ENCODE peak calls at places on chromosomes 16 and 17, in seven cellular contexts. One of them, this sample, is unnamed.
A peak's percentile ranks its signal among the peaks of the same experiment; 100 is the strongest.

GRCh38 chr17:3027786-3028532 is 35.4 kb downstream of the OR1D5 start:
- DNase-seq in psoas muscle: no peak
- DNase-seq in upper lobe of right lung: peak; percentile 36
- DNase-seq in sigmoid colon: no peak
- DNase-seq in adrenal gland: no peak
- DNase-seq in CD4-positive, CD25-positive, alpha-beta regulatory T cell: no peak
- DNase-seq in AG04450: no peak
- DNase-seq in this sample: no peak

GRCh38 chr16:56910654-56911539 is 21.0 kb upstream of the HERPUD1 start:
- DNase-seq in psoas muscle: no peak
- DNase-seq in upper lobe of right lung: peak; percentile 41
- DNase-seq in sigmoid colon: no peak
- DNase-seq in adrenal gland: peak; percentile 58
- DNase-seq in CD4-positive, CD25-positive, alpha-beta regulatory T cell: no peak
- DNase-seq in AG04450: peak; percentile 49
- DNase-seq in this sample: peak; percentile 26

GRCh38 chr17:14302421-14303099 is 1.7 kb downstream of the HS3ST3B1 start:
- DNase-seq in psoas muscle: peak; percentile 83
- DNase-seq in upper lobe of right lung: peak; percentile 94
- DNase-seq in sigmoid colon: peak; percentile 86
- DNase-seq in adrenal gland: peak; percentile 80
- DNase-seq in CD4-positive, CD25-positive, alpha-beta regulatory T cell: peak; percentile 76
- DNase-seq in AG04450: peak; percentile 63
- DNase-seq in this sample: peak; percentile 27

GRCh38 chr16:75460441-75460840 is 4.0 kb downstream of the TMEM170A start:
- DNase-seq in psoas muscle: no peak
- DNase-seq in upper lobe of right lung: peak; percentile 29
- DNase-seq in sigmoid colon: no peak
- DNase-seq in adrenal gland: no peak
- DNase-seq in CD4-positive, CD25-positive, alpha-beta regulatory T cell: no peak
- DNase-seq in AG04450: no peak
- DNase-seq in this sample: no peak

GRCh38 chr17:60864674-60865080 is 187.0 kb downstream of the BCAS3 start:
- DNase-seq in psoas muscle: no peak
- DNase-seq in upper lobe of right lung: no peak
- DNase-seq in sigmoid colon: no peak
- DNase-seq in adrenal gland: no peak
- DNase-seq in CD4-positive, CD25-positive, alpha-beta regulatory T cell: no peak
- DNase-seq in AG04450: no peak
- DNase-seq in this sample: no peak

GRCh38 chr16:87008664-87009063 is 308.5 kb downstream of the C16orf95 start:
- DNase-seq in psoas muscle: no peak
- DNase-seq in upper lobe of right lung: no peak
- DNase-seq in sigmoid colon: no peak
- DNase-seq in adrenal gland: peak; percentile 10
- DNase-seq in CD4-positive, CD25-positive, alpha-beta regulatory T cell: no peak
- DNase-seq in AG04450: no peak
- DNase-seq in this sample: no peak

GRCh38 chr17:4934173-4934979 is 2.3 kb downstream of the GP1BA start:
- DNase-seq in psoas muscle: no peak
- DNase-seq in upper lobe of right lung: peak; percentile 71
- DNase-seq in sigmoid colon: no peak
- DNase-seq in adrenal gland: no peak
- DNase-seq in CD4-positive, CD25-positive, alpha-beta regulatory T cell: no peak
- DNase-seq in AG04450: no peak
- DNase-seq in this sample: no peak

GRCh38 chr17:8894673-8895578 is 27.5 kb upstream of the PIK3R6 start:
- DNase-seq in psoas muscle: no peak
- DNase-seq in upper lobe of right lung: peak; percentile 55
- DNase-seq in sigmoid colon: no peak
- DNase-seq in adrenal gland: peak; percentile 52
- DNase-seq in CD4-positive, CD25-positive, alpha-beta regulatory T cell: no peak
- DNase-seq in AG04450: peak; percentile 8
- DNase-seq in this sample: no peak

GRCh38 chr17:68533887-68534700 is 21.9 kb downstream of the PRKAR1A start:
- DNase-seq in psoas muscle: no peak
- DNase-seq in upper lobe of right lung: no peak
- DNase-seq in sigmoid colon: no peak
- DNase-seq in adrenal gland: no peak
- DNase-seq in CD4-positive, CD25-positive, alpha-beta regulatory T cell: no peak
- DNase-seq in AG04450: no peak
- DNase-seq in this sample: no peak

GRCh38 chr17:72087876-72088275 is 32.9 kb upstream of the SOX9 start:
- DNase-seq in psoas muscle: no peak
- DNase-seq in upper lobe of right lung: no peak
- DNase-seq in sigmoid colon: no peak
- DNase-seq in adrenal gland: no peak
- DNase-seq in CD4-positive, CD25-positive, alpha-beta regulatory T cell: no peak
- DNase-seq in AG04450: no peak
- DNase-seq in this sample: no peak

GRCh38 chr17:74431568-74432483 is at the start of gene GPRC5C:
- DNase-seq in psoas muscle: peak; percentile 79
- DNase-seq in upper lobe of right lung: peak; percentile 93
- DNase-seq in sigmoid colon: peak; percentile 80
- DNase-seq in adrenal gland: peak; percentile 72
- DNase-seq in CD4-positive, CD25-positive, alpha-beta regulatory T cell: no peak
- DNase-seq in AG04450: no peak
- DNase-seq in this sample: peak; percentile 79

GRCh38 chr17:7001562-7001961 is 5.7 kb downstream of the ALOX12 start:
- DNase-seq in psoas muscle: no peak
- DNase-seq in upper lobe of right lung: no peak
- DNase-seq in sigmoid colon: peak; percentile 35
- DNase-seq in adrenal gland: no peak
- DNase-seq in CD4-positive, CD25-positive, alpha-beta regulatory T cell: peak; percentile 21
- DNase-seq in AG04450: no peak
- DNase-seq in this sample: no peak

GRCh38 chr17:9575381-9576072 is at the start of gene STX8:
- DNase-seq in psoas muscle: peak; percentile 94
- DNase-seq in upper lobe of right lung: peak; percentile 97
- DNase-seq in sigmoid colon: peak; percentile 94
- DNase-seq in adrenal gland: peak; percentile 91
- DNase-seq in CD4-positive, CD25-positive, alpha-beta regulatory T cell: peak; percentile 54
- DNase-seq in AG04450: peak; percentile 75
- DNase-seq in this sample: peak; percentile 41

GRCh38 chr17:27526603-27527002 is 70.4 kb downstream of the KSR1 start:
- DNase-seq in psoas muscle: peak; percentile 39
- DNase-seq in upper lobe of right lung: peak; percentile 80
- DNase-seq in sigmoid colon: peak; percentile 71
- DNase-seq in adrenal gland: peak; percentile 45
- DNase-seq in CD4-positive, CD25-positive, alpha-beta regulatory T cell: no peak
- DNase-seq in AG04450: no peak
- DNase-seq in this sample: no peak

GRCh38 chr17:18332909-18333489 is 17.9 kb downstream of the SMCR8 start:
- DNase-seq in psoas muscle: no peak
- DNase-seq in upper lobe of right lung: no peak
- DNase-seq in sigmoid colon: no peak
- DNase-seq in adrenal gland: no peak
- DNase-seq in CD4-positive, CD25-positive, alpha-beta regulatory T cell: no peak
- DNase-seq in AG04450: no peak
- DNase-seq in this sample: no peak

GRCh38 chr16:66190411-66190810 is 176.1 kb upstream of the CDH5 start:
- DNase-seq in psoas muscle: no peak
- DNase-seq in upper lobe of right lung: no peak
- DNase-seq in sigmoid colon: no peak
- DNase-seq in adrenal gland: no peak
- DNase-seq in CD4-positive, CD25-positive, alpha-beta regulatory T cell: no peak
- DNase-seq in AG04450: no peak
- DNase-seq in this sample: no peak

GRCh38 chr16:74954763-74955162 is 30.2 kb downstream of the WDR59 start:
- DNase-seq in psoas muscle: no peak
- DNase-seq in upper lobe of right lung: no peak
- DNase-seq in sigmoid colon: no peak
- DNase-seq in adrenal gland: no peak
- DNase-seq in CD4-positive, CD25-positive, alpha-beta regulatory T cell: no peak
- DNase-seq in AG04450: no peak
- DNase-seq in this sample: no peak

GRCh38 chr16:69310479-69311114 is 553 bp upstream of the VPS4A start:
- DNase-seq in psoas muscle: no peak
- DNase-seq in upper lobe of right lung: no peak
- DNase-seq in sigmoid colon: no peak
- DNase-seq in adrenal gland: peak; percentile 22
- DNase-seq in CD4-positive, CD25-positive, alpha-beta regulatory T cell: no peak
- DNase-seq in AG04450: no peak
- DNase-seq in this sample: no peak

GRCh38 chr17:48595107-48595999 is 1.8 kb upstream of the HOXB5 start:
- DNase-seq in psoas muscle: no peak
- DNase-seq in upper lobe of right lung: no peak
- DNase-seq in sigmoid colon: no peak
- DNase-seq in adrenal gland: no peak
- DNase-seq in CD4-positive, CD25-positive, alpha-beta regulatory T cell: no peak
- DNase-seq in AG04450: no peak
- DNase-seq in this sample: no peak

GRCh38 chr16:89371968-89372634 is 118.3 kb downstream of the ANKRD11 start:
- DNase-seq in psoas muscle: no peak
- DNase-seq in upper lobe of right lung: no peak
- DNase-seq in sigmoid colon: no peak
- DNase-seq in adrenal gland: peak; percentile 84
- DNase-seq in CD4-positive, CD25-positive, alpha-beta regulatory T cell: no peak
- DNase-seq in AG04450: no peak
- DNase-seq in this sample: no peak

GRCh38 chr16:70158261-70158939 is 15.2 kb upstream of the CLEC18C start:
- DNase-seq in psoas muscle: no peak
- DNase-seq in upper lobe of right lung: no peak
- DNase-seq in sigmoid colon: no peak
- DNase-seq in adrenal gland: peak; percentile 18
- DNase-seq in CD4-positive, CD25-positive, alpha-beta regulatory T cell: no peak
- DNase-seq in AG04450: no peak
- DNase-seq in this sample: no peak

GRCh38 chr17:6078370-6078950 is 8.3 kb downstream of the WSCD1 start:
- DNase-seq in psoas muscle: no peak
- DNase-seq in upper lobe of right lung: no peak
- DNase-seq in sigmoid colon: no peak
- DNase-seq in adrenal gland: no peak
- DNase-seq in CD4-positive, CD25-positive, alpha-beta regulatory T cell: no peak
- DNase-seq in AG04450: no peak
- DNase-seq in this sample: no peak

GRCh38 chr17:13921841-13922776 is 147.2 kb upstream of the COX10 start:
- DNase-seq in psoas muscle: no peak
- DNase-seq in upper lobe of right lung: no peak
- DNase-seq in sigmoid colon: no peak
- DNase-seq in adrenal gland: no peak
- DNase-seq in CD4-positive, CD25-positive, alpha-beta regulatory T cell: no peak
- DNase-seq in AG04450: no peak
- DNase-seq in this sample: no peak

GRCh38 chr17:2283302-2283701 is 20.3 kb downstream of the SMG6 start:
- DNase-seq in psoas muscle: no peak
- DNase-seq in upper lobe of right lung: no peak
- DNase-seq in sigmoid colon: no peak
- DNase-seq in adrenal gland: no peak
- DNase-seq in CD4-positive, CD25-positive, alpha-beta regulatory T cell: no peak
- DNase-seq in AG04450: no peak
- DNase-seq in this sample: no peak

GRCh38 chr16:86220552-86220951 is 289.8 kb upstream of the FOXF1 start:
- DNase-seq in psoas muscle: no peak
- DNase-seq in upper lobe of right lung: no peak
- DNase-seq in sigmoid colon: peak; percentile 33
- DNase-seq in adrenal gland: no peak
- DNase-seq in CD4-positive, CD25-positive, alpha-beta regulatory T cell: no peak
- DNase-seq in AG04450: no peak
- DNase-seq in this sample: no peak

GRCh38 chr16:23570992-23571632 is 13.6 kb downstream of the UBFD1 start:
- DNase-seq in psoas muscle: no peak
- DNase-seq in upper lobe of right lung: no peak
- DNase-seq in sigmoid colon: no peak
- DNase-seq in adrenal gland: no peak
- DNase-seq in CD4-positive, CD25-positive, alpha-beta regulatory T cell: no peak
- DNase-seq in AG04450: no peak
- DNase-seq in this sample: no peak

GRCh38 chr16:49280861-49281331 is 742 bp downstream of the CBLN1 start:
- DNase-seq in psoas muscle: no peak
- DNase-seq in upper lobe of right lung: no peak
- DNase-seq in sigmoid colon: no peak
- DNase-seq in adrenal gland: no peak
- DNase-seq in CD4-positive, CD25-positive, alpha-beta regulatory T cell: no peak
- DNase-seq in AG04450: no peak
- DNase-seq in this sample: no peak

DNA sequence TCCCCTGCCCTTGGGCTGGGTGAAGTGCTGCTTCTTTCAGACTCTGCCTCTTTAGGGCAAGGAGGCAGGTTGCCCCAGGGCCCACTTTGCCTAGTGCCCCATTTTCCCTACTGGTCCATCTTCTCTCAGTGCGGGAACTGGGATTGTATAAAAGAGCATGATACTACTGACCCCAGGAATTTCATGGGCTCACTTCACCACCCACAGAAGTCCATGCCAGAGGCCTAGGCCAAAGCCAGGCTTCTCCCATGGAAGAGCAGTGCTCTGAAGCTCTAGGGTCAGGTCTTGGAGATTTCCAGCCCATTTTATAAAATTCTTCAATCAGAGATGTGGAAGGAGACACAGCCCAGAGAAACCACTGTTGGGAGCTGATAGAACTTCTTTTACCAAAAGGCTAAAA is 5.7 kb downstream of the CACNG1 start:
- DNase-seq in psoas muscle: no peak
- DNase-seq in upper lobe of right lung: no peak
- DNase-seq in sigmoid colon: no peak
- DNase-seq in adrenal gland: no peak
- DNase-seq in CD4-positive, CD25-positive, alpha-beta regulatory T cell: no peak
- DNase-seq in AG04450: no peak
- DNase-seq in this sample: no peak
- H3K27ac ChIP-seq in psoas muscle: peak overlapping the region; percentile 68
- H3K27ac ChIP-seq in upper lobe of right lung: no peak overlapping the region
- H3K27ac ChIP-seq in sigmoid colon: no peak overlapping the region
- H3K27ac ChIP-seq in adrenal gland: no peak overlapping the region
- H3K27ac ChIP-seq in CD4-positive, CD25-positive, alpha-beta regulatory T cell: no peak overlapping the region
- H3K27ac ChIP-seq in AG04450: no peak overlapping the region
- H3K27ac ChIP-seq in this sample: no peak overlapping the region

GRCh38 chr17:75459246-75459589 is 2.8 kb downstream of the TMEM94 start:
- DNase-seq in psoas muscle: no peak
- DNase-seq in upper lobe of right lung: no peak
- DNase-seq in sigmoid colon: no peak
- DNase-seq in adrenal gland: no peak
- DNase-seq in CD4-positive, CD25-positive, alpha-beta regulatory T cell: no peak
- DNase-seq in AG04450: no peak
- DNase-seq in this sample: no peak
- H3K27ac ChIP-seq in psoas muscle: peak overlapping the region; percentile 98
- H3K27ac ChIP-seq in upper lobe of right lung: peak overlapping the region; percentile 67
- H3K27ac ChIP-seq in sigmoid colon: peak overlapping the region; percentile 1
- H3K27ac ChIP-seq in adrenal gland: peak overlapping the region; percentile 79
- H3K27ac ChIP-seq in CD4-positive, CD25-positive, alpha-beta regulatory T cell: no peak overlapping the region
- H3K27ac ChIP-seq in AG04450: no peak overlapping the region
- H3K27ac ChIP-seq in this sample: no peak overlapping the region

DNA sequence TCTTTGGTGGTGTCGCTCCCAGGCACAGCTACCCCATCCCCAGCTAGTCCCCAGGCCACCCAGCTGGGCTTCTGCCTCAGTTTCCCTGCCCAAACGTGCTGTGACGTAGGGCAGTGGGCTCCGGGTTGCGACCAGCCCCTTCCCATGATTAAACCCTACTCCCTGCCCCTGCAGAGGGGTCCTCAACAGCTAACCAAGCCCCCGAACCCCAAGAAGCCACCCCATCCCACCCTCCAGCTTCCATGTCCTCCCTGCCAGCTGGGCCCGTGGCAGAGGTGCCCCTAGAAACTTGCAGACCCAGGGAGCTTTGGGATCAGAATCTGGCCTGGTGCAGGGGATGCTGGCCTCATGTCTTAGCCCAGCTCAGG is 879 bp upstream of the NTN3 start:
- DNase-seq in psoas muscle: no peak
- DNase-seq in upper lobe of right lung: no peak
- DNase-seq in sigmoid colon: no peak
- DNase-seq in adrenal gland: no peak
- DNase-seq in CD4-positive, CD25-positive, alpha-beta regulatory T cell: no peak
- DNase-seq in AG04450: no peak
- DNase-seq in this sample: no peak
- H3K27ac ChIP-seq in psoas muscle: no peak overlapping the region
- H3K27ac ChIP-seq in upper lobe of right lung: no peak overlapping the region
- H3K27ac ChIP-seq in sigmoid colon: no peak overlapping the region
- H3K27ac ChIP-seq in adrenal gland: no peak overlapping the region
- H3K27ac ChIP-seq in CD4-positive, CD25-positive, alpha-beta regulatory T cell: no peak overlapping the region
- H3K27ac ChIP-seq in AG04450: no peak overlapping the region
- H3K27ac ChIP-seq in this sample: no peak overlapping the region

GRCh38 chr17:47188266-47188665 is 829 bp downstream of the CDC27 start:
- DNase-seq in psoas muscle: no peak
- DNase-seq in upper lobe of right lung: no peak
- DNase-seq in sigmoid colon: no peak
- DNase-seq in adrenal gland: no peak
- DNase-seq in CD4-positive, CD25-positive, alpha-beta regulatory T cell: no peak
- DNase-seq in AG04450: no peak
- DNase-seq in this sample: no peak
- H3K27ac ChIP-seq in psoas muscle: peak overlapping the region; percentile 94
- H3K27ac ChIP-seq in upper lobe of right lung: peak overlapping the region; percentile 89
- H3K27ac ChIP-seq in sigmoid colon: peak overlapping the region; percentile 97
- H3K27ac ChIP-seq in adrenal gland: peak overlapping the region; percentile 97
- H3K27ac ChIP-seq in CD4-positive, CD25-positive, alpha-beta regulatory T cell: peak overlapping the region; percentile 85
- H3K27ac ChIP-seq in AG04450: peak overlapping the region; percentile 96
- H3K27ac ChIP-seq in this sample: peak overlapping the region; percentile 89

This sample was measured in epithelial cell of prostate.